ENCODE peak calls at places on chromosomes 7 and 10, in ten cellular contexts. B, J, Y, O, G, N, P, R, V and C are unnamed samples.

GRCh38 chr10:79253704-79254103 is 93.6 kb upstream of the PPIF start:
- DNase-seq in O (no peak), G (no peak), B (no peak), R (no peak), V (no peak), J (no peak), Y (no peak), N (no peak), P (no peak), C (no peak)

GRCh38 chr7:40315277-40315676 is 180.5 kb downstream of the SUGCT start:
- DNase-seq in P (no peak), G (no peak), J (no peak), B (no peak), R (no peak), Y (peak; percentile 32), N (no peak), O (no peak), V (no peak), C (no peak)

GRCh38 chr10:30493609-30494530 is 59.9 kb downstream of the MAP3K8 start:
- DNase-seq in B (peak; percentile 32), R (no peak), N (no peak), V (no peak), P (peak; percentile 55), Y (peak; percentile 66), G (no peak), J (no peak), O (no peak), C (no peak)

GRCh38 chr10:95391570-95392249 is 100.9 kb upstream of the PDLIM1 start:
- DNase-seq in B (peak; percentile 71), J (no peak), P (peak; percentile 44), Y (peak; percentile 70), O (no peak), G (peak; percentile 55), N (peak; percentile 85), V (no peak), R (no peak), C (no peak)

GRCh38 chr10:113459672-113460280 is 93.1 kb upstream of the HABP2 start:
- DNase-seq in B (no peak), N (no peak), O (no peak), J (no peak), Y (no peak), G (no peak), P (no peak), R (no peak), V (no peak), C (no peak)

GRCh38 chr7:22238354-22239311 is 118.3 kb downstream of the RAPGEF5 start:
- DNase-seq in R (no peak), N (no peak), P (no peak), G (no peak), Y (peak; percentile 34), O (no peak), B (peak; percentile 24), V (no peak), J (no peak), C (no peak)

GRCh38 chr10:25556457-25556856 is 377.6 kb upstream of the MYO3A start:
- DNase-seq in R (peak; percentile 9), B (peak; percentile 97), Y (no peak), V (no peak), P (no peak), G (no peak), N (no peak), O (no peak), J (no peak), C (no peak)

GRCh38 chr7:138363721-138364120 is 96.3 kb upstream of the TRIM24 start:
- DNase-seq in B (no peak), Y (no peak), R (no peak), G (no peak), J (no peak), N (no peak), P (no peak), V (no peak), O (no peak), C (no peak)

GRCh38 chr10:35949820-35950219 is 307.7 kb upstream of the FZD8 start:
- DNase-seq in Y (no peak), G (no peak), O (no peak), J (no peak), P (no peak), V (no peak), B (no peak), R (no peak), N (peak; percentile 23), C (no peak)

GRCh38 chr7:98240961-98241673 is 10.9 kb downstream of the TECPR1 start:
- DNase-seq in N (peak; percentile 93), J (no peak), P (peak; percentile 51), V (no peak), Y (peak; percentile 59), B (peak; percentile 46), R (no peak), G (peak; percentile 76), O (no peak), C (no peak)

GRCh38 chr7:140200102-140200989 is 23.6 kb upstream of the KDM7A start:
- DNase-seq in R (peak; percentile 48), G (no peak), J (no peak), O (no peak), V (no peak), Y (peak; percentile 41), B (peak; percentile 36), P (peak; percentile 35), N (no peak), C (no peak)

GRCh38 chr7:46058424-46058823 is 137.4 kb upstream of the IGFBP3 start:
- DNase-seq in R (no peak), B (peak; percentile 73), G (no peak), Y (peak; percentile 72), P (no peak), V (no peak), O (no peak), N (no peak), J (no peak), C (no peak)

GRCh38 chr7:27176962-27177794 is 3.1 kb upstream of the HOXA10 start:
- DNase-seq in Y (peak; percentile 71), R (no peak), G (no peak), P (no peak), O (peak; percentile 62), B (no peak), N (no peak), V (no peak), J (no peak), C (no peak)